ENCODE peak calls at places on chromosome 19, in five cellular contexts. One of them, this sample, is unnamed.

GRCh38 chr19:11446652-11447301 is 11.3 kb downstream of the PRKCSH start:
- DNase-seq in gastrocnemius medialis: no peak
- DNase-seq in neural progenitor cell: peak
- DNase-seq in cardiac muscle cell: peak
- DNase-seq in stomach: peak
- DNase-seq in this sample: no peak

GRCh38 chr19:49585023-49585422 is 3.9 kb downstream of the PRRG2 start:
- DNase-seq in gastrocnemius medialis: no peak
- DNase-seq in stomach: no peak
- DNase-seq in cardiac muscle cell: no peak
- DNase-seq in neural progenitor cell: peak
- DNase-seq in this sample: no peak

GRCh38 chr19:33292595-33293254 is 9.6 kb downstream of the CEBPA start:
- DNase-seq in cardiac muscle cell: peak
- DNase-seq in stomach: no peak
- DNase-seq in neural progenitor cell: no peak
- DNase-seq in gastrocnemius medialis: peak
- DNase-seq in this sample: no peak

GRCh38 chr19:33273881-33274662 is 28.3 kb downstream of the CEBPA start:
- DNase-seq in gastrocnemius medialis: no peak
- DNase-seq in stomach: peak
- DNase-seq in neural progenitor cell: no peak
- DNase-seq in cardiac muscle cell: peak
- DNase-seq in this sample: no peak

GRCh38 chr19:54952591-54953344 is 5.4 kb upstream of the NLRP7 start:
- DNase-seq in neural progenitor cell: peak
- DNase-seq in gastrocnemius medialis: no peak
- DNase-seq in cardiac muscle cell: peak
- DNase-seq in stomach: no peak
- DNase-seq in this sample: no peak

GRCh38 chr19:20662421-20663105 is 1.2 kb upstream of the ZNF626 start:
- DNase-seq in neural progenitor cell: no peak
- DNase-seq in gastrocnemius medialis: no peak
- DNase-seq in cardiac muscle cell: no peak
- DNase-seq in stomach: no peak
- DNase-seq in this sample: no peak

GRCh38 chr19:53958168-53958571 is 4.6 kb upstream of the CACNG8 start:
- DNase-seq in stomach: no peak
- DNase-seq in cardiac muscle cell: peak
- DNase-seq in neural progenitor cell: peak
- DNase-seq in gastrocnemius medialis: no peak
- DNase-seq in this sample: no peak

GRCh38 chr19:28403698-28404099 is 809.3 kb downstream of the UQCRFS1 start:
- DNase-seq in stomach: no peak
- DNase-seq in gastrocnemius medialis: no peak
- DNase-seq in neural progenitor cell: no peak
- DNase-seq in cardiac muscle cell: no peak
- DNase-seq in this sample: no peak

GRCh38 chr19:30669329-30670010 is 297.3 kb downstream of the ZNF536 start:
- DNase-seq in neural progenitor cell: peak
- DNase-seq in cardiac muscle cell: peak
- DNase-seq in gastrocnemius medialis: no peak
- DNase-seq in stomach: peak
- DNase-seq in this sample: peak

GRCh38 chr19:49488863-49489537 is 1.6 kb downstream of the RPL13A start:
- DNase-seq in gastrocnemius medialis: no peak
- DNase-seq in stomach: no peak
- DNase-seq in neural progenitor cell: peak
- DNase-seq in cardiac muscle cell: no peak
- DNase-seq in this sample: no peak

GRCh38 chr19:17424743-17425365 is 5.0 kb downstream of the MVB12A start:
- DNase-seq in stomach: no peak
- DNase-seq in neural progenitor cell: peak
- DNase-seq in cardiac muscle cell: peak
- DNase-seq in gastrocnemius medialis: no peak
- DNase-seq in this sample: no peak

GRCh38 chr19:7415163-7415856 is 66.6 kb downstream of the ARHGEF18 start:
- DNase-seq in gastrocnemius medialis: no peak
- DNase-seq in cardiac muscle cell: peak
- DNase-seq in stomach: peak
- DNase-seq in neural progenitor cell: no peak
- DNase-seq in this sample: no peak

GRCh38 chr19:18479964-18480723 is 41.7 kb downstream of the ELL start:
- DNase-seq in cardiac muscle cell: peak
- DNase-seq in gastrocnemius medialis: peak
- DNase-seq in stomach: peak
- DNase-seq in neural progenitor cell: no peak
- DNase-seq in this sample: peak

GRCh38 chr19:44718441-44719261 is 19.7 kb downstream of the CEACAM16 start:
- DNase-seq in cardiac muscle cell: peak
- DNase-seq in gastrocnemius medialis: no peak
- DNase-seq in neural progenitor cell: peak
- DNase-seq in stomach: peak
- DNase-seq in this sample: peak

GRCh38 chr19:11507370-11508078 is 1.9 kb upstream of the ZNF653 start:
- DNase-seq in neural progenitor cell: no peak
- DNase-seq in cardiac muscle cell: no peak
- DNase-seq in gastrocnemius medialis: no peak
- DNase-seq in stomach: no peak
- DNase-seq in this sample: no peak

GRCh38 chr19:17846146-17846545 is 1.6 kb downstream of the JAK3 start:
- DNase-seq in gastrocnemius medialis: no peak
- DNase-seq in neural progenitor cell: no peak
- DNase-seq in stomach: no peak
- DNase-seq in cardiac muscle cell: no peak
- DNase-seq in this sample: no peak

GRCh38 chr19:49502866-49503581 is 6.8 kb downstream of the RPS11 start:
- DNase-seq in gastrocnemius medialis: peak
- DNase-seq in cardiac muscle cell: peak
- DNase-seq in stomach: peak
- DNase-seq in neural progenitor cell: peak
- DNase-seq in this sample: no peak

GRCh38 chr19:38316477-38317067 is 825 bp upstream of the YIF1B start:
- DNase-seq in gastrocnemius medialis: no peak
- DNase-seq in stomach: no peak
- DNase-seq in cardiac muscle cell: no peak
- DNase-seq in neural progenitor cell: no peak
- DNase-seq in this sample: no peak
- H3K4me3 ChIP-seq in gastrocnemius medialis: peak
- H3K4me3 ChIP-seq in stomach: peak
- H3K4me3 ChIP-seq in cardiac muscle cell: peak
- H3K4me3 ChIP-seq in neural progenitor cell: peak
- H3K4me3 ChIP-seq in this sample: peak

GRCh38 chr19:4971816-4972495 is 3.0 kb downstream of the KDM4B start:
- DNase-seq in cardiac muscle cell: no peak
- DNase-seq in stomach: no peak
- DNase-seq in neural progenitor cell: no peak
- DNase-seq in gastrocnemius medialis: no peak
- DNase-seq in this sample: no peak

GRCh38 chr19:4969772-4970531 is 1.0 kb downstream of the KDM4B start:
- DNase-seq in cardiac muscle cell: peak
- DNase-seq in gastrocnemius medialis: no peak
- DNase-seq in stomach: no peak
- DNase-seq in neural progenitor cell: peak
- DNase-seq in this sample: no peak

GRCh38 chr19:4971424-4971793 is 2.5 kb downstream of the KDM4B start:
- DNase-seq in stomach: peak
- DNase-seq in cardiac muscle cell: peak
- DNase-seq in gastrocnemius medialis: peak
- DNase-seq in neural progenitor cell: no peak
- DNase-seq in this sample: no peak

GRCh38 chr19:4969292-4969771 is 419 bp downstream of the KDM4B start:
- DNase-seq in cardiac muscle cell: no peak
- DNase-seq in neural progenitor cell: no peak
- DNase-seq in gastrocnemius medialis: no peak
- DNase-seq in stomach: no peak
- DNase-seq in this sample: no peak

GRCh38 chr19:4970558-4971423 is 1.9 kb downstream of the KDM4B start:
- DNase-seq in cardiac muscle cell: peak
- DNase-seq in neural progenitor cell: peak
- DNase-seq in gastrocnemius medialis: peak
- DNase-seq in stomach: peak
- DNase-seq in this sample: no peak
- H3K27ac ChIP-seq in cardiac muscle cell: peak
- H3K27ac ChIP-seq in neural progenitor cell: no peak
- H3K27ac ChIP-seq in gastrocnemius medialis: peak
- H3K27ac ChIP-seq in stomach: peak
- H3K27ac ChIP-seq in this sample: peak

DNA sequence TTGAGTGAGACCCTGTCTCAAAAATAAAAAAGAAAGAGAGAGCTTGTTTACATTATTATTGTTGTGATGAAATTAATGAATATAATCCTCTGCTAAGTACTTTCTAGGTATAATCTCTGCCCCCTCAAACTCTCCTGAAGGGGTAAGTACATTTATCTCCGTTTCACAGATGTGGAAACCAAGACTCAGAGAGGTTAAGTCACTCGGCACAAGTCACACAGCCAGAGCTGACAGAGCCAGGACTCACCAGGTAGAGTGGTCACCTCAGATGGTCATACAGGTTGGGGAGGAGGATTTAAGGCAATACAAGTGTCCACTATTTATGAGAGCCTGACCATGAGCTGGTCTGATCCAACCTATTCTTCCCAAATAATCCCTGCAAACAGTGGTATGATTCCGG is 15.2 kb upstream of the LYPD3 start:
- DNase-seq in neural progenitor cell: no peak
- DNase-seq in cardiac muscle cell: no peak
- DNase-seq in stomach: no peak
- DNase-seq in gastrocnemius medialis: no peak
- DNase-seq in this sample: no peak
- TF ChIP-seq CTCF in neural progenitor cell: no peak
- TF ChIP-seq CTCF in cardiac muscle cell: no peak
- TF ChIP-seq CTCF in stomach: no peak
- TF ChIP-seq CTCF in gastrocnemius medialis: no peak
- TF ChIP-seq CTCF in this sample: no peak

GRCh38 chr19:2426661-2427322 is 594 bp downstream of the TIMM13 start:
- DNase-seq in cardiac muscle cell: peak
- DNase-seq in gastrocnemius medialis: peak
- DNase-seq in neural progenitor cell: peak
- DNase-seq in stomach: peak
- DNase-seq in this sample: no peak
- H3K4me3 ChIP-seq in cardiac muscle cell: peak
- H3K4me3 ChIP-seq in gastrocnemius medialis: peak
- H3K4me3 ChIP-seq in neural progenitor cell: peak
- H3K4me3 ChIP-seq in stomach: peak
- H3K4me3 ChIP-seq in this sample: peak

GRCh38 chr19:13812544-13812943 is 17.3 kb downstream of the ZSWIM4 start:
- DNase-seq in gastrocnemius medialis: no peak
- DNase-seq in stomach: no peak
- DNase-seq in cardiac muscle cell: no peak
- DNase-seq in neural progenitor cell: no peak
- DNase-seq in this sample: no peak

GRCh38 chr19:13807421-13808021 is 12.3 kb downstream of the ZSWIM4 start:
- DNase-seq in gastrocnemius medialis: no peak
- DNase-seq in neural progenitor cell: no peak
- DNase-seq in stomach: no peak
- DNase-seq in cardiac muscle cell: no peak
- DNase-seq in this sample: no peak

GRCh38 chr19:13806728-13807127 is 11.5 kb downstream of the ZSWIM4 start:
- DNase-seq in neural progenitor cell: no peak
- DNase-seq in stomach: no peak
- DNase-seq in gastrocnemius medialis: no peak
- DNase-seq in cardiac muscle cell: no peak
- DNase-seq in this sample: no peak

GRCh38 chr19:13804830-13805683 is 9.8 kb downstream of the ZSWIM4 start:
- DNase-seq in gastrocnemius medialis: no peak
- DNase-seq in neural progenitor cell: peak
- DNase-seq in stomach: no peak
- DNase-seq in cardiac muscle cell: no peak
- DNase-seq in this sample: no peak

DNA sequence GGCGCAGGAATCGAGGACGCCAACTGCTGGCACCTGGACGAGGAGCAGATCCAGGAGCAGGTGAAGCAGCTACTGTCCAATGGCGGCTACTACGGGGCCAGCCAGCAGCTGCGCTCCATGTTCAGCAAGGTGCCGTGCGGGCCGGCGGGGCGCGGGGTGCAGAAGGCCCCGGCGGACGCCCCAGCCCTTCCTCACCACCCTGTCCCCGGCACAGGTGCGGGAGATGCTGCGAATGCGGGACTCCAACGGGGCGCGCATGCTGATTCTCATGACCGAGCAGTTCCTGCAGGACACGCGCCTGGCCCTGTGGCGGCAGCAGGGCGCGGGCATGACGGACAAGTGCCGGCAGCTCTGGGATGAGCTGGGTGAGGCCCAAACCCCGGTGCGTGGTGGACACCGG is 13.6 kb downstream of the ZSWIM4 start:
- DNase-seq in cardiac muscle cell: no peak
- DNase-seq in gastrocnemius medialis: no peak
- DNase-seq in stomach: no peak
- DNase-seq in neural progenitor cell: no peak
- DNase-seq in this sample: no peak
- H3K27ac ChIP-seq in cardiac muscle cell: no peak
- H3K27ac ChIP-seq in gastrocnemius medialis: no peak
- H3K27ac ChIP-seq in stomach: no peak
- H3K27ac ChIP-seq in neural progenitor cell: no peak
- H3K27ac ChIP-seq in this sample: no peak

GRCh38 chr19:16170134-16170533 is 3.2 kb downstream of the CIB3 start:
- DNase-seq in gastrocnemius medialis: no peak
- DNase-seq in cardiac muscle cell: no peak
- DNase-seq in neural progenitor cell: no peak
- DNase-seq in stomach: no peak
- DNase-seq in this sample: no peak
- TF ChIP-seq CTCF in gastrocnemius medialis: no peak
- TF ChIP-seq CTCF in cardiac muscle cell: no peak
- TF ChIP-seq CTCF in neural progenitor cell: no peak
- TF ChIP-seq CTCF in stomach: no peak
- TF ChIP-seq CTCF in this sample: no peak

DNA sequence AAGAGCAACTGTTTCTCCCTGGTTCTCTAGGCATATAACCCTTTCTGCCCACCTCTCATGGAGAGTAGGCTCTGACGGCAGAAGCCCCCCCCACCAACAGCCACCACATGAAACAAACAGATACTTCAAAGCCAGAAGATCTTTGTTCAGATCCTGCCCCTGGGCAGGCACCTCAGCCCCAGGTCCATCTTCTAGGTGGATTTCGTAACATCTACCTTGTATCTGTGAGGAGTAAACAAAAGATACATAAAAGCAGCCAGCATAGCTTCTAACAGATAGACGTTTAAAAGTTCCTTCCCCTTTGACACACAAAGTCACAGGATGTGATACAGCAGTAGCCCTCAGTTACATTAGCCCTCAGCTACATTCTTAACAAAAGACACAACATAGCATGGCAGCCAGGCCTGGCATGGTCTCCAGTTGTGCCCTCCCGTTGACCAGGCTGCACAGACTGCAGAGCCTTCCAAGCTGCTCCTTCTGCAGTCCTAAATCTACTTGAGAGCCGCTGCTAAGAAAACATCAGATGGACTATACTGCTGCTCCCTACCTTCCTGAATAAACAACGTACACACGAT is 35.4 kb downstream of the BRD4 start:
- DNase-seq in stomach: no peak
- DNase-seq in cardiac muscle cell: no peak
- DNase-seq in gastrocnemius medialis: no peak
- DNase-seq in neural progenitor cell: no peak
- DNase-seq in this sample: no peak
- H3K4me3 ChIP-seq in stomach: no peak
- H3K4me3 ChIP-seq in cardiac muscle cell: no peak
- H3K4me3 ChIP-seq in gastrocnemius medialis: no peak
- H3K4me3 ChIP-seq in neural progenitor cell: no peak
- H3K4me3 ChIP-seq in this sample: no peak

GRCh38 chr19:610801-611505 is 21.3 kb downstream of the HCN2 start:
- DNase-seq in cardiac muscle cell: peak
- DNase-seq in gastrocnemius medialis: no peak
- DNase-seq in neural progenitor cell: no peak
- DNase-seq in stomach: peak
- DNase-seq in this sample: no peak
- H3K27ac ChIP-seq in cardiac muscle cell: no peak
- H3K27ac ChIP-seq in gastrocnemius medialis: peak
- H3K27ac ChIP-seq in neural progenitor cell: no peak
- H3K27ac ChIP-seq in stomach: peak
- H3K27ac ChIP-seq in this sample: no peak

This sample was measured in ascending aorta.